ENCODE peak calls at places on chromosomes 16 and 17, in five cellular contexts. K is neuronal stem cell, L is mesenchymal stem cell, A is IMR-90, G is H1. P is an unnamed sample.

GRCh38 chr17:20235747-20236146 is 226.6 kb downstream of the SPECC1 start:
- DNase-seq in K (no peak), L (no peak), A (no peak), G (no peak), P (no peak)

GRCh38 chr17:4477286-4477791 is 21.3 kb upstream of the SPNS2 start:
- DNase-seq in K (no peak), L (no peak), A (no peak), G (no peak), P (no peak)

GRCh38 chr17:28538296-28538895 is 14.0 kb downstream of the UNC119 start:
- DNase-seq in K (no peak), L (no peak), A (no peak), G (no peak), P (no peak)

GRCh38 chr16:8583199-8583598 is 7.1 kb downstream of the TMEM114 start:
- DNase-seq in K (no peak), L (peak), A (peak), G (no peak), P (no peak)

GRCh38 chr17:30376621-30377452 is 1.9 kb upstream of the CPD start:
- DNase-seq in K (no peak), L (peak), A (peak), G (no peak), P (no peak)

GRCh38 chr17:35973333-35974260 is 7.7 kb downstream of the CCL16 start:
- DNase-seq in K (no peak), L (peak), A (peak), G (no peak), P (peak)

GRCh38 chr17:82101767-82102679 is 4.0 kb upstream of the FASN start:
- DNase-seq in K (no peak), L (no peak), A (no peak), G (no peak), P (peak)

GRCh38 chr17:32529604-32530003 is 42.8 kb downstream of the CDK5R1 start:
- DNase-seq in K (no peak), L (no peak), A (no peak), G (no peak), P (no peak)

GRCh38 chr16:66649636-66650205 is 45.2 kb downstream of the CMTM3 start:
- DNase-seq in K (no peak), L (no peak), A (no peak), G (no peak), P (no peak)

GRCh38 chr16:27515874-27516353 is 33.8 kb downstream of the GTF3C1 start:
- DNase-seq in K (peak), L (peak), A (no peak), G (peak), P (peak)

GRCh38 chr17:4948997-4949320 is 629 bp upstream of the PFN1 start:
- DNase-seq in K (peak), L (peak), A (peak), G (no peak), P (peak)

GRCh38 chr17:38693700-38694329 is 11.3 kb upstream of the MLLT6 start:
- DNase-seq in K (no peak), L (peak), A (peak), G (no peak), P (no peak)

GRCh38 chr17:39156491-39156890 is 5.1 kb upstream of the PLXDC1 start:
- DNase-seq in K (no peak), L (no peak), A (no peak), G (no peak), P (peak)

GRCh38 chr17:70120420-70120819 is 45.4 kb downstream of the KCNJ16 start:
- DNase-seq in K (no peak), L (no peak), A (no peak), G (no peak), P (no peak)

GRCh38 chr16:51813609-51814008 is 662.5 kb upstream of the SALL1 start:
- DNase-seq in K (no peak), L (no peak), A (no peak), G (peak), P (no peak)

GRCh38 chr16:78249832-78250231 is 150.4 kb downstream of the WWOX start:
- DNase-seq in K (no peak), L (no peak), A (no peak), G (no peak), P (no peak)

GRCh38 chr17:35773674-35774425 is 13.2 kb downstream of the C17orf50 start:
- DNase-seq in K (no peak), L (peak), A (no peak), G (no peak), P (no peak)

GRCh38 chr17:81346090-81346907 is 49.0 kb upstream of the BAHCC1 start:
- DNase-seq in K (peak), L (peak), A (peak), G (no peak), P (peak)

GRCh38 chr17:5943991-5944390 is 126.2 kb upstream of the WSCD1 start:
- DNase-seq in K (no peak), L (no peak), A (no peak), G (no peak), P (no peak)

GRCh38 chr17:42980766-42981397 is 517 bp downstream of the RUNDC1 start:
- DNase-seq in K (peak), L (peak), A (peak), G (no peak), P (peak)

GRCh38 chr17:77560841-77561240 is 397.7 kb upstream of the TNRC6C start:
- DNase-seq in K (no peak), L (no peak), A (no peak), G (no peak), P (no peak)

GRCh38 chr17:1446201-1446600 is 9.8 kb downstream of the CRK start:
- DNase-seq in K (no peak), L (no peak), A (no peak), G (no peak), P (no peak)

GRCh38 chr16:31130336-31130812 is 5.2 kb downstream of the PRSS8 start:
- DNase-seq in K (no peak), L (no peak), A (no peak), G (no peak), P (peak)

GRCh38 chr17:63843387-63844292 is 1.2 kb upstream of the SMARCD2 start:
- DNase-seq in K (no peak), L (peak), A (peak), G (no peak), P (peak)

GRCh38 chr16:17135439-17135838 is 335.3 kb downstream of the XYLT1 start:
- DNase-seq in K (no peak), L (no peak), A (no peak), G (no peak), P (no peak)

GRCh38 chr17:7750321-7750821 is 32.8 kb downstream of the DNAH2 start:
- DNase-seq in K (no peak), L (peak), A (peak), G (no peak), P (peak)

GRCh38 chr17:6910987-6911603 is 79.6 kb upstream of the TEKT1 start:
- DNase-seq in K (no peak), L (peak), A (peak), G (no peak), P (no peak)

GRCh38 chr17:73611630-73612029 is 32.6 kb downstream of the SDK2 start:
- DNase-seq in K (no peak), L (no peak), A (no peak), G (no peak), P (no peak)
- H2AK5ac ChIP-seq in K (peak), L (no peak), A (no peak), G (peak), P (no peak)

GRCh38 chr17:17022011-17022800 is 20.1 kb upstream of the MPRIP start:
- DNase-seq in K (no peak), L (no peak), A (no peak), G (no peak), P (no peak)
- H2AK5ac ChIP-seq in K (peak), L (no peak), A (no peak), G (no peak), P (peak)

DNA sequence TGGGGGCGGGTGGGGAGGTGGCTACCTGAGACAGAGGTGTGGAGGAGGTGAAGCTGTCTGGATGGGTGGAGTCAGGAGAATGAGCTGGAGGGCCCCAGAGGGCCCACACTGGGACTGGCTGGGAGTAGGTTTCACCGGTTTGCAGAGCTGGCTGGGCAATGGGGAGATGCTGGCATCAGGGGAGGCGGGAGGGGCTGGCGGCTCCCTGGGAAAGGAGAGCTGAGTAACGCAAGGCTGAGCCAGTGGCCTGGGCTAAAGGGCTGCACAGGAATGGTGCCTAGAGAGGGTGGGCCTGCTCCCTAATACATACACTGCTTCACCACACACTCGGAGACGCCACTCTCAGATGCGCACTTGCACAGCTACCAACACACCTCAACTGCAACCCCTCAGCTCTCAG is 12.4 kb downstream of the P3H4 start:
- DNase-seq in K (no peak), L (no peak), A (no peak), G (no peak), P (peak)
- H2AK5ac ChIP-seq in K (peak), L (peak), A (no peak), G (no peak), P (peak)

DNA sequence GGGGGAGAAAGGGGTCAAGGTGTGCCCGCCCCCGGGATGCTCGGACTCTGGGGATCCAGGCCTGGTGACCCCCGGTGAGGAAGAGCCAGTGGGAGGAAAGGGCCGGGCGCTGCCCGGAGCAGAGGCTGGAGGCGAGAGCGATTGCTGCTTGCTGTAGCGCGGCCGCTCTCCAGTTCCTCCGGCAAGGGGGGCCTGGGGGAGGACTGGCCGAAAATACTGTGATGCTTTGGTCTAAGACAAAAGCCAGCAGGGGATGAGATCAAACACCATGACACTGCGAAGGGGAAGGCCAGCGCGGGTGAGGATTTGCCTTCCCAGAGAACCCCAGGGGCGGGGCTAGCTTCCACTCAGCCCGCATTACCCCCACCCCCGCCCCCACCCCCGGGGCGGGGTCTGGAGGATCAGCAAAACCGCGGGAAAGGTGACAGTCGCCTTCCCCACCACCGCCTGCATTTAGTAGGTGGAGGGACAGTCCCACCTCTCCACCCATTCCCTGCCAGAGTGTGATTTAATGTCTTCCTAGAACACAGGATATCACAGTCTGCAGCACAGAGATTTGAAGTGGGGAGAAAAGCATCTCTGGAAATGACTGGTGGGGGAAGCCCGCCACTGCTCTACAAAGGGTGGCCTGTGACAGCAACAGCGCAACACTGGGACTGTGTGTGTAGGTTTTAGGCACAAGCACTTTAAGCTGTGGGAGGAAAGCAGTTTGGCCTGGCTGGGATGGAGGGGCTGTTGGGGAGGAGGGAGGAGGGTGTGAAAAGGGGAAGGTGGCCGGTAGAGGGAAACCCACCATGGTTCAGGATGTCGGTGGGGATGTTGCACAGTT is 25.7 kb downstream of the MRC2 start:
- DNase-seq in K (peak), L (peak), A (peak), G (no peak), P (peak)
- H2AK5ac ChIP-seq in K (peak), L (no peak), A (peak), G (no peak), P (no peak)

GRCh38 chr17:50180066-50180465 is 14.3 kb downstream of the SGCA start:
- DNase-seq in K (no peak), L (no peak), A (no peak), G (no peak), P (no peak)
- H2AK5ac ChIP-seq in K (peak), L (peak), A (peak), G (peak), P (no peak)

P was measured in trophoblast cell.